ENCODE peak calls at places on chromosomes 5 and 9, in six cellular contexts. R is skeletal muscle cell; T is globus pallidus; F is GM13977; S is stimulated activated CD4-positive, alpha-beta T cell treated with anti-CD3 and anti-CD28 coated beads, Interleukin-4, amount 100 ng/mL, for 1 hour; H is stimulated activated CD8-positive, alpha-beta memory T cell treated with anti-CD3 and anti-CD28 coated beads, Interleukin-15, amount 100 ng/mL, for 24 hours. P is an unnamed sample.
A peak's percentile ranks its signal among the peaks of the same experiment; 100 is the strongest.

GRCh38 chr9:108823829-108824228 is 32.0 kb downstream of the ACTL7B start:
- DNase-seq in S (no peak), R (no peak), H (no peak), F (no peak), T (no peak), P (no peak)

GRCh38 chr5:749101-749670 is 35.3 kb downstream of the ZDHHC11B start:
- DNase-seq in R (no peak), H (no peak), S (no peak), T (no peak), F (peak; percentile 3), P (no peak)

GRCh38 chr5:112691758-112692157 is 45.9 kb upstream of the APC start:
- DNase-seq in T (no peak), S (no peak), H (no peak), F (peak; percentile 19), R (no peak), P (peak; percentile 76)

GRCh38 chr9:37061763-37062162 is 27.7 kb upstream of the PAX5 start:
- DNase-seq in H (no peak), R (peak; percentile 8), S (no peak), F (no peak), T (no peak), P (no peak)

GRCh38 chr5:109200221-109200620 is 209.6 kb downstream of the PJA2 start:
- DNase-seq in S (no peak), R (no peak), H (no peak), T (no peak), F (no peak), P (no peak)

GRCh38 chr5:128193676-128194390 is 110.3 kb downstream of the SLC12A2 start:
- DNase-seq in T (no peak), S (no peak), F (no peak), R (no peak), H (no peak), P (no peak)

GRCh38 chr5:911601-912000 is 18.9 kb downstream of the TRIP13 start:
- DNase-seq in H (no peak), F (no peak), S (no peak), T (no peak), R (peak; percentile 17), P (no peak)

GRCh38 chr5:89343666-89344065 is 460.7 kb upstream of the MEF2C start:
- DNase-seq in H (no peak), T (no peak), S (no peak), R (peak; percentile 42), F (peak; percentile 28), P (peak; percentile 1)

GRCh38 chr9:126984969-126985368 is 70.4 kb downstream of the RALGPS1 start:
- DNase-seq in H (no peak), T (no peak), F (no peak), R (no peak), S (no peak), P (no peak)

GRCh38 chr5:17399931-17400330 is 98.1 kb upstream of the TAF11L2 start:
- DNase-seq in F (no peak), S (no peak), R (no peak), T (no peak), H (no peak), P (no peak)

P was measured in erythroblast.